ENCODE peak calls at places on chromosome 1, in eight cellular contexts. E is NB4; N is HFFc6; W is right cardiac atrium; F is stimulated activated CD4-positive, alpha-beta T cell treated with anti-CD3 and anti-CD28 coated beads, Interleukin-12 subunit alpha, Interleukin-12 subunit beta, amount 100 ng/mL, for 48 hours; T is activated CD4-positive, alpha-beta T cell treated with anti-CD3 and anti-CD28 coated beads, Interleukin-2, amount 50 U/mL, for 24 hours; H is RWPE1; Y is MCF 10A. K is an unnamed sample.

GRCh38 chr1:2603521-2604155 is 17.1 kb downstream of the PRXL2B start:
- DNase-seq in E (no peak), W (no peak), T (no peak), Y (no peak), F (no peak), N (no peak), H (no peak), K (no peak)

GRCh38 chr1:20075345-20075744 is 5.4 kb downstream of the PLA2G5 start:
- DNase-seq in W (no peak), E (no peak), Y (no peak), T (no peak), N (no peak), F (no peak), H (no peak), K (no peak)

GRCh38 chr1:239630767-239631166 is 244.4 kb downstream of the CHRM3 start:
- DNase-seq in H (no peak), E (no peak), N (no peak), F (no peak), W (no peak), T (no peak), Y (no peak), K (peak; percentile 89)

GRCh38 chr1:200415693-200416593 is 6.1 kb upstream of the ZNF281 start:
- DNase-seq in H (peak; percentile 92), T (no peak), F (no peak), W (no peak), Y (peak; percentile 99), E (no peak), N (peak; percentile 96), K (no peak)

GRCh38 chr1:153633161-153633746 is 612 bp upstream of the CHTOP start:
- DNase-seq in W (peak; percentile 87), F (no peak), H (no peak), T (no peak), E (no peak), N (no peak), Y (no peak), K (no peak)

GRCh38 chr1:46087891-46088290 is 44.5 kb downstream of the PIK3R3 start:
- DNase-seq in N (no peak), Y (no peak), W (no peak), H (no peak), E (no peak), T (no peak), F (no peak), K (no peak)

GRCh38 chr1:32392358-32392757 is 1.9 kb downstream of the BSDC1 start:
- DNase-seq in Y (no peak), T (no peak), H (no peak), F (no peak), W (no peak), E (peak; percentile 27), N (no peak), K (peak; percentile 46)

GRCh38 chr1:22255341-22256212 is 112.7 kb upstream of the WNT4 start:
- DNase-seq in H (no peak), T (no peak), W (no peak), N (no peak), E (no peak), Y (no peak), F (no peak), K (no peak)

GRCh38 chr1:84859866-84860265 is 33.1 kb downstream of the LPAR3 start:
- DNase-seq in E (no peak), F (no peak), H (no peak), W (no peak), Y (no peak), N (no peak), T (no peak), K (no peak)

GRCh38 chr1:209937996-209938959 is at the start of gene SYT14:
- DNase-seq in W (peak; percentile 38), H (peak; percentile 30), F (no peak), T (no peak), E (no peak), N (peak; percentile 68), Y (no peak), K (no peak)

GRCh38 chr1:99176753-99177152 is 87.5 kb upstream of the PLPPR4 start:
- DNase-seq in W (no peak), F (no peak), Y (no peak), N (no peak), H (no peak), T (no peak), E (no peak), K (no peak)

GRCh38 chr1:171653796-171654704 is 1.6 kb upstream of the MYOC start:
- DNase-seq in T (no peak), E (no peak), N (peak; percentile 11), W (no peak), Y (no peak), H (no peak), F (no peak), K (no peak)

GRCh38 chr1:29698033-29698432 is 461.7 kb downstream of the PTPRU start:
- DNase-seq in Y (peak; percentile 80), T (no peak), H (peak; percentile 70), W (peak; percentile 65), E (peak; percentile 29), N (peak; percentile 67), F (no peak), K (peak; percentile 38)

GRCh38 chr1:216750031-216750627 is 26.9 kb upstream of the ESRRG start:
- DNase-seq in E (peak; percentile 33), H (peak; percentile 34), F (no peak), W (no peak), Y (peak; percentile 72), T (no peak), N (peak; percentile 48), K (peak; percentile 79)

K was measured in OCI-M1.